ENCODE peak calls at places on chromosomes 3 and 15, in seven cellular contexts. One of them, this sample, is unnamed.

GRCh38 chr15:84791763-84792162 is 25.4 kb upstream of the ALPK3 start:
- DNase-seq in right atrium auricular region: no peak
- DNase-seq in kidney epithelial cell: no peak
- DNase-seq in heart right ventricle: no peak
- DNase-seq in GM12864: no peak
- DNase-seq in PC-9: no peak
- DNase-seq in GM13977: no peak
- DNase-seq in this sample: no peak

GRCh38 chr15:43270113-43270665 is 3.5 kb upstream of the TGM5 start:
- DNase-seq in heart right ventricle: no peak
- DNase-seq in PC-9: no peak
- DNase-seq in GM13977: no peak
- DNase-seq in kidney epithelial cell: no peak
- DNase-seq in GM12864: no peak
- DNase-seq in right atrium auricular region: peak
- DNase-seq in this sample: no peak

GRCh38 chr15:98958076-98958475 is 49.5 kb downstream of the PGPEP1L start:
- DNase-seq in PC-9: no peak
- DNase-seq in right atrium auricular region: no peak
- DNase-seq in GM13977: no peak
- DNase-seq in kidney epithelial cell: no peak
- DNase-seq in GM12864: no peak
- DNase-seq in heart right ventricle: no peak
- DNase-seq in this sample: no peak

GRCh38 chr15:87710406-87710805 is 546.1 kb downstream of the NTRK3 start:
- DNase-seq in right atrium auricular region: no peak
- DNase-seq in GM13977: no peak
- DNase-seq in kidney epithelial cell: no peak
- DNase-seq in GM12864: no peak
- DNase-seq in PC-9: no peak
- DNase-seq in heart right ventricle: peak
- DNase-seq in this sample: no peak

GRCh38 chr3:100419406-100419805 is 18.1 kb downstream of the LNP1 start:
- DNase-seq in heart right ventricle: no peak
- DNase-seq in right atrium auricular region: no peak
- DNase-seq in GM12864: no peak
- DNase-seq in GM13977: no peak
- DNase-seq in kidney epithelial cell: no peak
- DNase-seq in PC-9: no peak
- DNase-seq in this sample: no peak

GRCh38 chr3:78645628-78646310 is 1122.0 kb downstream of the ROBO1 start:
- DNase-seq in heart right ventricle: peak
- DNase-seq in right atrium auricular region: no peak
- DNase-seq in kidney epithelial cell: peak
- DNase-seq in PC-9: peak
- DNase-seq in GM12864: peak
- DNase-seq in GM13977: peak
- DNase-seq in this sample: peak

GRCh38 chr3:15299036-15299435 is 33.4 kb downstream of the SH3BP5 start:
- DNase-seq in kidney epithelial cell: no peak
- DNase-seq in GM12864: no peak
- DNase-seq in right atrium auricular region: no peak
- DNase-seq in PC-9: no peak
- DNase-seq in GM13977: no peak
- DNase-seq in heart right ventricle: no peak
- DNase-seq in this sample: no peak

GRCh38 chr3:133895208-133896001 is at the start of gene RAB6B:
- DNase-seq in GM12864: no peak
- DNase-seq in kidney epithelial cell: no peak
- DNase-seq in PC-9: no peak
- DNase-seq in heart right ventricle: peak
- DNase-seq in right atrium auricular region: no peak
- DNase-seq in GM13977: peak
- DNase-seq in this sample: peak

GRCh38 chr15:89647191-89647851 is 7.9 kb downstream of the KIF7 start:
- DNase-seq in GM13977: peak
- DNase-seq in heart right ventricle: peak
- DNase-seq in PC-9: no peak
- DNase-seq in kidney epithelial cell: no peak
- DNase-seq in right atrium auricular region: peak
- DNase-seq in GM12864: no peak
- DNase-seq in this sample: peak

GRCh38 chr3:168165390-168166269 is 69.9 kb upstream of the GOLIM4 start:
- DNase-seq in heart right ventricle: peak
- DNase-seq in kidney epithelial cell: peak
- DNase-seq in PC-9: peak
- DNase-seq in GM13977: peak
- DNase-seq in right atrium auricular region: peak
- DNase-seq in GM12864: peak
- DNase-seq in this sample: peak

GRCh38 chr15:89328398-89329254 is 6.0 kb downstream of the POLG start:
- DNase-seq in kidney epithelial cell: no peak
- DNase-seq in GM13977: no peak
- DNase-seq in PC-9: no peak
- DNase-seq in right atrium auricular region: no peak
- DNase-seq in GM12864: no peak
- DNase-seq in heart right ventricle: no peak
- DNase-seq in this sample: no peak

GRCh38 chr3:123636431-123636841 is 51.6 kb upstream of the HACD2 start:
- DNase-seq in kidney epithelial cell: no peak
- DNase-seq in GM13977: no peak
- DNase-seq in GM12864: no peak
- DNase-seq in right atrium auricular region: no peak
- DNase-seq in PC-9: no peak
- DNase-seq in heart right ventricle: no peak
- DNase-seq in this sample: peak

GRCh38 chr15:40295870-40296560 is 11.7 kb downstream of the PLCB2 start:
- DNase-seq in GM12864: no peak
- DNase-seq in PC-9: no peak
- DNase-seq in heart right ventricle: peak
- DNase-seq in kidney epithelial cell: no peak
- DNase-seq in right atrium auricular region: no peak
- DNase-seq in GM13977: no peak
- DNase-seq in this sample: no peak

GRCh38 chr15:73804421-73804820 is 51.3 kb upstream of the INSYN1 start:
- DNase-seq in PC-9: no peak
- DNase-seq in heart right ventricle: no peak
- DNase-seq in kidney epithelial cell: no peak
- DNase-seq in right atrium auricular region: no peak
- DNase-seq in GM12864: no peak
- DNase-seq in GM13977: no peak
- DNase-seq in this sample: no peak

GRCh38 chr15:63299981-63300575 is 22.7 kb downstream of the APH1B start:
- DNase-seq in heart right ventricle: no peak
- DNase-seq in kidney epithelial cell: no peak
- DNase-seq in right atrium auricular region: no peak
- DNase-seq in GM13977: no peak
- DNase-seq in GM12864: no peak
- DNase-seq in PC-9: no peak
- DNase-seq in this sample: no peak

GRCh38 chr3:4533489-4534443 is 40.6 kb downstream of the ITPR1 start:
- DNase-seq in kidney epithelial cell: no peak
- DNase-seq in heart right ventricle: peak
- DNase-seq in GM13977: no peak
- DNase-seq in right atrium auricular region: no peak
- DNase-seq in GM12864: no peak
- DNase-seq in PC-9: peak
- DNase-seq in this sample: no peak

GRCh38 chr3:160136421-160136820 is 88.8 kb upstream of the C3orf80 start:
- DNase-seq in PC-9: no peak
- DNase-seq in GM12864: no peak
- DNase-seq in heart right ventricle: no peak
- DNase-seq in kidney epithelial cell: no peak
- DNase-seq in GM13977: no peak
- DNase-seq in right atrium auricular region: no peak
- DNase-seq in this sample: no peak

GRCh38 chr3:141487419-141488345 is 855 bp downstream of the RASA2 start:
- DNase-seq in GM13977: peak
- DNase-seq in kidney epithelial cell: no peak
- DNase-seq in GM12864: peak
- DNase-seq in right atrium auricular region: peak
- DNase-seq in PC-9: peak
- DNase-seq in heart right ventricle: peak
- DNase-seq in this sample: peak

DNA sequence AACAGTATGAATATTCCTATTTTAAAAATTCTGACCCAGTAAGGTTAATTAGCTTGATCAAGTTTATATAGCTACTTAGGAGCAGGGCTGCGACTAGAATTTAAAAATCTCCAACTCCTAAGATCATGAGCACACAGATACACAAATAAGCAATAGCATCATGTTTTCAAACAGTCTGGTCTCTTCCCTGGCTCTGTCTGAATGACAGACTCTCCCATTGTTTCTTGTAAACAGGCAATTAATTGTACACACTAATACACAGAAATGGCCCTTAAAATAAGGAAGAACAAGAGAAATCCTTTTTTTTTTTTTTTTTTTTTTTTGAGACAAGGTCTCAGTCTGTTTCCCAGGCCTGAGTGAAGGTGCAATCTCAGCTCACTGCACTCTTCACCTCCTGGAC is 1064.4 kb upstream of the CFAP20DC start:
- DNase-seq in right atrium auricular region: no peak
- DNase-seq in GM13977: no peak
- DNase-seq in heart right ventricle: no peak
- DNase-seq in kidney epithelial cell: no peak
- DNase-seq in PC-9: no peak
- DNase-seq in GM12864: no peak
- DNase-seq in this sample: no peak
- TF ChIP-seq CTCF in right atrium auricular region: no peak
- TF ChIP-seq CTCF in GM13977: no peak
- TF ChIP-seq CTCF in heart right ventricle: no peak
- TF ChIP-seq CTCF in kidney epithelial cell: no peak
- TF ChIP-seq CTCF in PC-9: no peak
- TF ChIP-seq CTCF in GM12864: no peak
- TF ChIP-seq CTCF in this sample: no peak

DNA sequence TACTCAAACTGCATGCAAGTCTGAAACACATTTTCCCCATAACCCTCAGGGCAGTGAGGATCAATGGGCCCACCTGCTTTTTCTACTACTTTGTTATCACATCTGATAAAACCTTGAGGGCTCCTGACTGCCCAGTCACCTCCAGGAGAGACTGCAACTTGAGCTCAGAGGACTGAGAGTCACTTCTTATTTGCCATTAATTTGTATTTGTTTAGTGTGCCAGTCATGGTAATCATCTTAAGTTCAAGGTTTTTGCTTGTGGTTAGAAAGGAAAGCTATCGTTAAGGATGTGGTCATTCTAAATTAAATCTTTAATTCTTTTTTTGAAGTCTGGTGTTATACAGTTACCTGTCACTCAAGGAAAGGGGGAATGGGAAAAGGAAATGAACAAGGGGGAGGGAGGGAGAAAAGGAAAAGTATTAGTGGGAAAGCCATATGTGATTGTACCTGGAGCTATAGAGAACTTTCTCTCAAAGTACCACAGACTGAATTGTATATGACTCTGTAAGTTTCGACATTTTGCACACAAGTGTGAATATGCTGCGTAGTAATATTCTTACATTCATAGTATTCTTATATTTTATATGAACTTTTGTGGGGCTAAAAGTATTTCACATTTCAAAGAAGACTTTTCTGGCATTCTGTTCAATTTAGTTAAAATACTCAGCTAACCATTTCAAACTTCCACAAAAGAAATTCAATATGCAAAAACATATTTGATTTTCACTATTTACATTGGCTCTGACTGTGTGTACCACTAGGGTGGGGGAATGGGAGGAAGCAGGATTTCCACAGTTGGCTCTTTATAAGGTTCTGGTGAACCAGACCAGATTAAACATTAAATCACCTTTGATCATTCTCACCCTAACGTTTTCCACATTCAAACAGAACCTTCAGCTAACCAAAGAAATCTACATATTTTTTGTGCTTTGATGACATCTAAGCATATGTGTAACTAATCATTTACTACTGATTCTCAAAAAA is 166.5 kb upstream of the ATP11B start:
- DNase-seq in GM13977: no peak
- DNase-seq in kidney epithelial cell: no peak
- DNase-seq in PC-9: peak
- DNase-seq in right atrium auricular region: no peak
- DNase-seq in GM12864: no peak
- DNase-seq in heart right ventricle: no peak
- DNase-seq in this sample: no peak
- TF ChIP-seq CTCF in GM13977: no peak
- TF ChIP-seq CTCF in kidney epithelial cell: no peak
- TF ChIP-seq CTCF in PC-9: no peak
- TF ChIP-seq CTCF in right atrium auricular region: no peak
- TF ChIP-seq CTCF in GM12864: no peak
- TF ChIP-seq CTCF in heart right ventricle: no peak
- TF ChIP-seq CTCF in this sample: no peak

GRCh38 chr15:55526559-55527036 is 18.6 kb upstream of the DNAAF4 start:
- DNase-seq in GM12864: peak
- DNase-seq in GM13977: peak
- DNase-seq in kidney epithelial cell: no peak
- DNase-seq in PC-9: no peak
- DNase-seq in right atrium auricular region: no peak
- DNase-seq in heart right ventricle: no peak
- DNase-seq in this sample: no peak
- TF ChIP-seq CTCF in GM12864: peak
- TF ChIP-seq CTCF in GM13977: peak
- TF ChIP-seq CTCF in kidney epithelial cell: peak
- TF ChIP-seq CTCF in PC-9: peak
- TF ChIP-seq CTCF in right atrium auricular region: peak
- TF ChIP-seq CTCF in heart right ventricle: peak
- TF ChIP-seq CTCF in this sample: peak

GRCh38 chr3:8903191-8903590 is 60.1 kb downstream of the RAD18 start:
- DNase-seq in GM12864: no peak
- DNase-seq in PC-9: no peak
- DNase-seq in kidney epithelial cell: no peak
- DNase-seq in heart right ventricle: no peak
- DNase-seq in right atrium auricular region: no peak
- DNase-seq in GM13977: no peak
- DNase-seq in this sample: no peak

GRCh38 chr3:8895829-8896228 is 67.4 kb downstream of the RAD18 start:
- DNase-seq in heart right ventricle: no peak
- DNase-seq in kidney epithelial cell: no peak
- DNase-seq in right atrium auricular region: no peak
- DNase-seq in PC-9: no peak
- DNase-seq in GM13977: no peak
- DNase-seq in GM12864: no peak
- DNase-seq in this sample: no peak

DNA sequence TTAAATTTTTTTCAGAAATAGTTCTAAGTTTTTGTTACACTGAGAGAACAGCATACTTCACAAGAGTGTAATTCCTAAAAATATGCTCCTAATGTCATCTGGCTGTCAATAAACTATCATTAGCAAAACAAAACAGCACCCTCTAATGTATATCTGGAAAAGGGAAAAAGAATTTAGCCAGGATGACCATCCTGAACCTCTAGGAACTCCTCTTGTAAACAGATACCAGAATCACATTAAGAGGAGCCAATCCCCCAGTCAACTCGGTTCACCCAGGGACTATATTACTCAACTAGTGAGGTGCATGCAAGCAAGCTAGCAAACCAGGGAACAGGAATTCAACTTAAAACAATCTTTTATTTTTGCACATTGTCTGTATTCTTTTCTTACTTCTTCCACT is 63.2 kb downstream of the RAD18 start:
- DNase-seq in kidney epithelial cell: no peak
- DNase-seq in GM12864: no peak
- DNase-seq in PC-9: no peak
- DNase-seq in heart right ventricle: no peak
- DNase-seq in GM13977: no peak
- DNase-seq in right atrium auricular region: no peak
- DNase-seq in this sample: no peak
- TF ChIP-seq CTCF in kidney epithelial cell: no peak
- TF ChIP-seq CTCF in GM12864: no peak
- TF ChIP-seq CTCF in PC-9: no peak
- TF ChIP-seq CTCF in heart right ventricle: no peak
- TF ChIP-seq CTCF in GM13977: no peak
- TF ChIP-seq CTCF in right atrium auricular region: no peak
- TF ChIP-seq CTCF in this sample: no peak